ENCODE peak calls at places on chromosomes 5 and 9, in six cellular contexts. A, K, P, O, Z and N are unnamed samples.

GRCh38 chr9:30348904-30349303 is 2035.5 kb upstream of the ACO1 start:
- DNase-seq in Z (no peak), P (no peak), K (no peak), O (no peak), A (no peak), N (no peak)

GRCh38 chr9:89483592-89484474 is 14.1 kb downstream of the SEMA4D start:
- DNase-seq in P (peak), O (no peak), A (peak), K (peak), Z (no peak), N (no peak)

GRCh38 chr9:126052791-126053190 is 273.8 kb upstream of the MVB12B start:
- DNase-seq in O (no peak), K (no peak), A (no peak), P (no peak), Z (no peak), N (no peak)

GRCh38 chr5:99724732-99725131 is 795.9 kb upstream of the CHD1 start:
- DNase-seq in A (no peak), K (no peak), O (no peak), Z (no peak), P (no peak), N (no peak)

GRCh38 chr9:124774131-124774978 is 2.6 kb upstream of the OLFML2A start:
- DNase-seq in K (peak), Z (peak), O (peak), P (peak), A (peak), N (no peak)

GRCh38 chr9:133063500-133064231 is 1.9 kb downstream of the CEL start:
- DNase-seq in Z (no peak), K (no peak), A (no peak), P (no peak), O (no peak), N (no peak)

GRCh38 chr5:43997647-43998251 is 391.5 kb downstream of the FGF10 start:
- DNase-seq in O (no peak), A (no peak), K (no peak), P (no peak), Z (no peak), N (no peak)

GRCh38 chr5:157710887-157711286 is 20.3 kb upstream of the THG1L start:
- DNase-seq in K (no peak), Z (peak), O (no peak), A (no peak), P (no peak), N (peak)

GRCh38 chr5:94433393-94434149 is 184.8 kb downstream of the KIAA0825 start:
- DNase-seq in P (no peak), O (no peak), K (no peak), A (no peak), Z (peak), N (no peak)

GRCh38 chr9:90767523-90768100 is 34.0 kb upstream of the SYK start:
- DNase-seq in K (no peak), A (no peak), P (no peak), O (no peak), Z (no peak), N (no peak)

GRCh38 chr9:134604834-134605233 is 36.8 kb upstream of the COL5A1 start:
- DNase-seq in P (no peak), A (no peak), O (no peak), K (peak), Z (no peak), N (no peak)

GRCh38 chr5:163978897-163979296 is 473.5 kb downstream of the MAT2B start:
- DNase-seq in P (no peak), O (no peak), Z (no peak), K (no peak), A (no peak), N (no peak)

GRCh38 chr9:129383005-129383414 is 204.9 kb upstream of the IER5L start:
- DNase-seq in A (no peak), K (no peak), O (peak), P (no peak), Z (no peak), N (no peak)

GRCh38 chr5:24135536-24135935 is 509.2 kb downstream of the CDH10 start:
- DNase-seq in A (no peak), P (no peak), K (no peak), Z (no peak), O (no peak), N (no peak)

GRCh38 chr9:88776717-88777497 is 214.4 kb upstream of the S1PR3 start:
- DNase-seq in O (no peak), P (no peak), A (no peak), K (no peak), Z (peak), N (no peak)

GRCh38 chr9:114774504-114774903 is 31.3 kb downstream of the TNFSF15 start:
- DNase-seq in Z (no peak), O (no peak), K (no peak), P (no peak), A (no peak), N (no peak)